ENCODE peak calls at places on chromosomes 16 and 17, in six cellular contexts. J, M, L, C, T and R are unnamed samples.
A peak's percentile ranks its signal among the peaks of the same experiment; 100 is the strongest.

GRCh38 chr17:41511130-41511529 is 5.7 kb upstream of the KRT13 start:
- ATAC-seq in T (no peak), J (peak; percentile 33), M (no peak), L (no peak), C (no peak), R (no peak)

GRCh38 chr17:44492706-44493272 is 10.4 kb downstream of the GPATCH8 start:
- ATAC-seq in T (no peak), C (no peak), M (no peak), L (no peak), J (no peak), R (no peak)

GRCh38 chr17:74512624-74513084 is 18.6 kb downstream of the CD300LB start:
- ATAC-seq in J (no peak), L (no peak), C (peak; percentile 52), T (peak; percentile 31), M (no peak), R (peak; percentile 34)

GRCh38 chr17:78879679-78880186 is 23.3 kb downstream of the CEP295NL start:
- ATAC-seq in M (peak; percentile 48), L (peak; percentile 4), T (peak; percentile 14), C (peak; percentile 57), J (no peak), R (peak; percentile 29)

GRCh38 chr16:50303605-50304466 is 37.5 kb downstream of the ADCY7 start:
- ATAC-seq in L (no peak), M (no peak), J (no peak), C (no peak), T (no peak), R (no peak)

GRCh38 chr16:6656760-6657159 is 675.9 kb upstream of the RBFOX1 start:
- ATAC-seq in J (no peak), L (no peak), M (no peak), C (no peak), T (no peak), R (no peak)

GRCh38 chr17:71628306-71628705 is 492.5 kb upstream of the SOX9 start:
- ATAC-seq in M (no peak), J (no peak), T (no peak), L (no peak), C (no peak), R (no peak)

GRCh38 chr16:57925310-57925709 is 45.6 kb downstream of the CNGB1 start:
- ATAC-seq in L (no peak), M (no peak), C (no peak), J (no peak), T (no peak), R (no peak)

GRCh38 chr17:38605230-38605851 is 411 bp downstream of the SRCIN1 start:
- ATAC-seq in L (no peak), J (peak; percentile 43), M (no peak), T (no peak), C (no peak), R (peak; percentile 52)